ENCODE peak calls at places on chromosomes 11 and 22, in four cellular contexts. T, S, O and R are unnamed samples.
A peak's percentile ranks its signal among the peaks of the same experiment; 100 is the strongest.

GRCh38 chr11:68682531-68682931 is 1.8 kb upstream of the GAL start:
- DNase-seq in O (peak; percentile 24), S (no peak), T (no peak), R (no peak)

GRCh38 chr11:120172054-120172881 is 34.4 kb upstream of the TRIM29 start:
- DNase-seq in T (peak; percentile 74), O (peak; percentile 60), S (peak; percentile 34), R (peak; percentile 31)

GRCh38 chr11:44329472-44330230 is 19.7 kb upstream of the ALX4 start:
- DNase-seq in T (no peak), S (no peak), O (no peak), R (no peak)

GRCh38 chr11:2276999-2277328 is 6.6 kb upstream of the ASCL2 start:
- DNase-seq in T (peak; percentile 31), O (no peak), S (no peak), R (no peak)

GRCh38 chr11:69627551-69627950 is 13.4 kb upstream of the CCND1 start:
- DNase-seq in S (no peak), T (no peak), O (no peak), R (no peak)

GRCh38 chr11:10275714-10276113 is 18.3 kb downstream of the SBF2 start:
- DNase-seq in O (no peak), T (no peak), S (no peak), R (no peak)

GRCh38 chr22:19357270-19358105 is 66.0 kb upstream of the CLTCL1 start:
- DNase-seq in O (peak; percentile 84), T (no peak), S (peak; percentile 10), R (no peak)

GRCh38 chr11:68146704-68147474 is 25.7 kb upstream of the CHKA start:
- DNase-seq in T (no peak), S (peak; percentile 39), O (peak; percentile 50), R (no peak)

GRCh38 chr11:125514336-125515101 is 18.5 kb upstream of the FEZ1 start:
- DNase-seq in S (peak; percentile 86), O (peak; percentile 46), T (no peak), R (peak; percentile 52)

GRCh38 chr11:119108857-119109221 is 1.7 kb downstream of the C2CD2L start:
- DNase-seq in O (no peak), T (no peak), S (no peak), R (no peak)

GRCh38 chr11:19032990-19033389 is 27.5 kb downstream of the MRGPRX2 start:
- DNase-seq in S (no peak), T (no peak), O (no peak), R (no peak)

GRCh38 chr11:33618363-33618735 is 82.3 kb downstream of the C11orf91 start:
- DNase-seq in S (no peak), O (no peak), T (no peak), R (no peak)

GRCh38 chr11:119483341-119483880 is 60.4 kb upstream of the THY1 start:
- DNase-seq in S (no peak), T (no peak), O (no peak), R (no peak)

GRCh38 chr11:35763301-35763700 is 100.7 kb downstream of the TRIM44 start:
- DNase-seq in O (no peak), T (no peak), S (no peak), R (no peak)

GRCh38 chr11:100791873-100792272 is 104.8 kb downstream of the ARHGAP42 start:
- DNase-seq in S (no peak), O (peak; percentile 17), T (no peak), R (no peak)
- TF ChIP-seq CTCF in S (no peak), O (no peak), T (no peak), R (no peak)

GRCh38 chr11:11929920-11930319 is 78.5 kb downstream of the DKK3 start:
- DNase-seq in S (no peak), O (no peak), T (no peak), R (no peak)

GRCh38 chr11:11937433-11937832 is 71.0 kb downstream of the DKK3 start:
- DNase-seq in S (peak; percentile 11), O (no peak), T (no peak), R (no peak)

GRCh38 chr11:11931461-11932055 is 76.9 kb downstream of the DKK3 start:
- DNase-seq in T (no peak), S (peak; percentile 68), O (peak; percentile 74), R (peak; percentile 63)
- TF ChIP-seq CTCF in T (peak; percentile 65), S (peak; percentile 63), O (peak; percentile 74), R (peak; percentile 50)

DNA sequence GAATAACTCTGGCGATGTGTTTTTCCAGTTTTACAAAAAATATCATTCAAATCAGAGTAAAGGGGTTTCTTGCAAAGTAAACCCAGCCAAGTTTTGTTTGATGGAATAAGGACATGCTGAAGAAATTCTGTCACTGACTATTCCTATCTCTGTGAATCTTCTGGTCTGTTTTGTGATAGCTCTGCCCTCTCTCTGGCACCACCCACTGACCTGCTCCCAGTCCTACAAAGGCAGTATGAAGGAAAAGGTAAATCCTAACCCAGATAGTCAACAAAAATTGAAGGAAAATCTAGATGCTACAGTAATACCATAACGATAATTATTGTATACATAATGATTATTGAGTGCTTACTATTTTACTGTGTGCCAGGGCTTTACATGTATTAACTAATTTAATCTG is 76.3 kb upstream of the TP53AIP1 start:
- DNase-seq in S (no peak), T (no peak), O (no peak), R (no peak)
- TF ChIP-seq CTCF in S (no peak), T (no peak), O (no peak), R (no peak)

DNA sequence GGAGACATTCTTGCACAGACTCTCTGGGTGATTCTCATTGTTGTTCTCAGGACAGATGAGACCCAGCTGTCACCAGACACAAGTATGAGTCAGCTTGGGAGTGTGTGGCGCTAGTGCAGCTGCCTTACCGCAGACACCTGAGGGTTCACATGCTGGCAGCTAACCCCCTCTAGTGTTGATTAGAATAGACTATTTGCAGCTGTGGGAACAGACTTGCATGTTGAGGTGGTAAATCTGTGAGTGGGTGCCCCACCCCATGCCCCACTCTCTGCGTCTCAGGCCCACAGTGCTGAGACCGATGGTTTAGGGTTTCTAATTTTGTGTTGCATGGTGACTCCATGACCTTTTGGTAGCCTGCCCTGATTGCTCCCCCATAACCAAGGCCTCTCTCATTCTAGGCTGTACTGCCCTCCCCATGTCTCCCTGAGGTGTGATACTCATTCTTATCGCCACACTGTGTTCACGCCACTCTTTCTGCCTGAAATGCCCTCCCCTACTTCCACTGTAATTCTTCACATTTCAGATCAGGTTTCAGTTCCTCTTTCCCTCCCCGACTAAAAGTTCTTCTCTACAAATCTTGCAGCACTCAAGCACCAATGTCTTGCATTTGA is 73.7 kb upstream of the KIRREL3 start:
- DNase-seq in O (peak; percentile 72), T (no peak), S (peak; percentile 75), R (peak; percentile 8)
- TF ChIP-seq CTCF in O (peak; percentile 56), T (no peak), S (no peak), R (peak; percentile 38)

DNA sequence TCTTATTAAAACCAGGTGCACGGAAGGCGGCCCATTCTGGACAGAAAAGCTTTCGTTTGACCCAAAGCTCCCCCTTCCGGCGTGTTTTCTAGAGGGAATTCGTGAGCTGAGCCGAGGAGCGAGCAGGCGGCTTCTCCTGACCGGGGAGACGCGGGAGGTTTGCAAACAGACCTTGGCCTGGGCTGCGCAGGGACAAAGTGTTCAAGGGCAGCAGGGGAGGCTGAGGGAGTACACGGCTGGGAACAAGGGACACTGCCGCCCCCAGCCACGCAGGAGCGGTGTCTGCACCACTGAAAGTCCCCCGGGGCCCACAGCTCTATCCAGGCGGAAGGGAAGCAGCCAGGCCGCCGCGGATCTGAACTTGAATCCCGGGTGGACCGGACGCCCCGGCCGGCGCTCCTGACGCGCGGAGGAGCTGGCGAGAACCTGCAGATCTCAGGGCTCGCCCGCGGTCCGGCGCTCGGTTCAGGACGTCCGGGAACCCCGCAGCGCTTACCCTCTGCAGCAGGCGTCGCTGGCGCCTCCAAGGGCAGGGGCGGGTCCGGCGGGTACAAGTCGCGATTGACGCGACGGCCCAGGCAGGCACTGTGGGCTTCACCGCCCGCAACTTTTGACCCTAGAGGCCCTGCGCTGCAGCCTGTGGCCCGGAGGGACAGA is 101.9 kb downstream of the WT1 start:
- DNase-seq in S (peak; percentile 64), O (peak; percentile 24), T (peak; percentile 65), R (peak; percentile 40)
- TF ChIP-seq CTCF in S (peak; percentile 55), O (no peak), T (no peak), R (peak; percentile 60)

DNA sequence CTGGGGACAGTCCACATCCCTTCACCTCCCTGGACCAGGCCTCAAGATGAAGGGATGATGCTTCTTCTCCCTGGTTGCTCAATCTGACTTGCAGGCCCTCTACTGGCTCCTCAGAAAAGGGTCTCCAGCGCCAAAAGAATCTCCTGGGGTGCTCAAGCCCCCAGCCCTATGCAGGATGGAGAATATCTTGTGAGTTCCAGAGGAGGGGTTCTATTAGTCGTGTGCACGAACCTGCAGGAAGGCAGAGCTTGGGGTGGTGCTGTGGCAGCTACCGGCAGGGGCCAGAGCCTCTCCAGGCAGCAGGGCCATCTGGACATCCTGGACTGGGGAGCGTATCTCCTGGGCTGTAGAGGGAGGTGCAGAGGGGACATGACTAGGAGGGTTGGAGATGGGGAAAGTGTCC is 1339.5 kb downstream of the BRD1 start:
- DNase-seq in S (no peak), T (no peak), O (no peak), R (no peak)
- TF ChIP-seq CTCF in S (peak; percentile 7), T (no peak), O (no peak), R (peak; percentile 41)

DNA sequence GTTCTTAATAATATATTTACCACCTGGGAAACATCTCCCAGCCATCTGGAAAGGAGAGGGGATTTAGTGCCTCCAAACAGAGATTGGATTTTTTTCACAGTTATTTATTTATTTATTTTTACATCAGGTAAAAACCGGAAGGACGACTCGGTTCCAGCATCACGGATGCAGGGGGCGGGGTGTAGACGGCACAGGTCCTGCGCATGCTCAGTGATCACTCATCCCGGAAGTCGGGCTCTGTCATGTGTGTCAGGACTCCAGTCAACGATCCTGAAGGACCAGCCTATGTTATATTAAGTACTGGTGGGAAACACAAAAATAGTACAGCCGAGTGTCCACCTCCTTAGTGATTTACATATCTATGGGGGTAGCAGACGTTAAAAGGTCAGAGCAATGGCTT is 467.6 kb downstream of the NTM start:
- DNase-seq in O (no peak), T (no peak), S (no peak), R (no peak)
- TF ChIP-seq CTCF in O (no peak), T (no peak), S (no peak), R (no peak)

DNA sequence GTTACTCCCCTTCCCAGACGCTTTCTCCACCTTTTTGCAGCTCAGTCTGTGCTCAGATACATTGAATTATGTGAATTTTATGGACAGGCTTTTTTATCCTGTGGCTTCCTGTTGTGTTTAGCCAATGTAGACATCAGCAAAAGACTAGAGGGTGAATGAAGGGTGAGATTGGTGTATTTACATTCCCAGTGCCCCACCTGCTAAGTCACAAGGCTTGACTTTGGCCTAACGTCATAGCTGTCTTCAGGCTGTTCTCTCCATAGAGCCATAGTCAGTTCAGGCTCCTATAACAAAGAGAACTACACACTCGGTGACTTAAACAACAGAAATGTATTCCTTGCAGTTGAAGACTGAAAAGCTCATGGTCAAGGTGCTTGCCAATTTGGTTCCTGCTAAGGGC is 97.5 kb upstream of the FSHB start:
- DNase-seq in O (no peak), T (no peak), S (no peak), R (no peak)
- TF ChIP-seq CTCF in O (no peak), T (no peak), S (no peak), R (no peak)